ENCODE peak calls at places on chromosome 13, in four cellular contexts. R is NCI-H345; B is endothelial cell of umbilical vein; U is stimulated activated CD8-positive, alpha-beta memory T cell treated with anti-CD3 and anti-CD28 coated beads, Interleukin-15, amount 100 ng/mL, for 4 hours. P is an unnamed sample.

GRCh38 chr13:46679369-46680180 is 117.4 kb downstream of the ESD start:
- DNase-seq in R (no peak), B (no peak), U (no peak), P (no peak)

GRCh38 chr13:67148219-67148583 is 81.9 kb downstream of the PCDH9 start:
- DNase-seq in R (no peak), B (peak), U (no peak), P (no peak)

GRCh38 chr13:20960663-20961309 is 58.2 kb upstream of the XPO4 start:
- DNase-seq in R (peak), B (peak), U (no peak), P (no peak)

GRCh38 chr13:37870489-37870845 is 895 bp upstream of the TRPC4 start:
- DNase-seq in R (no peak), B (no peak), U (no peak), P (no peak)

GRCh38 chr13:33034897-33035296 is 18.7 kb downstream of the KL start:
- DNase-seq in R (no peak), B (no peak), U (no peak), P (no peak)

GRCh38 chr13:32311188-32311897 is 3.8 kb downstream of the ZAR1L start:
- DNase-seq in R (no peak), B (no peak), U (no peak), P (no peak)

GRCh38 chr13:46354143-46355087 is 32.6 kb downstream of the RUBCNL start:
- DNase-seq in R (no peak), B (peak), U (no peak), P (no peak)

GRCh38 chr13:99572921-99573320 is 71.6 kb downstream of the TM9SF2 start:
- DNase-seq in R (no peak), B (no peak), U (no peak), P (no peak)

GRCh38 chr13:100734194-100734720 is 59.7 kb upstream of the TMTC4 start:
- DNase-seq in R (no peak), B (no peak), U (no peak), P (no peak)

GRCh38 chr13:31093145-31093885 is 68.4 kb downstream of the HSPH1 start:
- DNase-seq in R (no peak), B (no peak), U (no peak), P (no peak)

GRCh38 chr13:39935155-39935554 is 279.7 kb downstream of the COG6 start:
- DNase-seq in R (no peak), B (no peak), U (no peak), P (no peak)

GRCh38 chr13:60959427-60959826 is 456.2 kb downstream of the PCDH20 start:
- DNase-seq in R (no peak), B (no peak), U (no peak), P (no peak)

GRCh38 chr13:35484384-35484783 is 7.9 kb upstream of the MAB21L1 start:
- DNase-seq in R (no peak), B (no peak), U (no peak), P (no peak)

GRCh38 chr13:110388141-110388943 is 81.3 kb downstream of the COL4A2 start:
- DNase-seq in R (no peak), B (no peak), U (no peak), P (no peak)

GRCh38 chr13:35857769-35858168 is 273.4 kb downstream of the DCLK1 start:
- DNase-seq in R (no peak), B (no peak), U (no peak), P (peak)

GRCh38 chr13:25455146-25455545 is 83.4 kb downstream of the ATP8A2 start:
- DNase-seq in R (peak), B (no peak), U (no peak), P (no peak)

GRCh38 chr13:110333837-110334236 is 26.8 kb downstream of the COL4A2 start:
- DNase-seq in R (no peak), B (no peak), U (no peak), P (no peak)

GRCh38 chr13:112968910-112969691 is at the start of gene MCF2L:
- DNase-seq in R (peak), B (peak), U (peak), P (peak)

GRCh38 chr13:98919566-98919965 is 58.3 kb downstream of the DOCK9 start:
- DNase-seq in R (no peak), B (no peak), U (no peak), P (no peak)

GRCh38 chr13:85503797-85504196 is 295.4 kb downstream of the SLITRK6 start:
- DNase-seq in R (no peak), B (no peak), U (no peak), P (no peak)

GRCh38 chr13:114148521-114148855 is 16.1 kb upstream of the RASA3 start:
- DNase-seq in R (no peak), B (no peak), U (peak), P (no peak)

GRCh38 chr13:60047943-60048342 is 115.8 kb downstream of the DIAPH3 start:
- DNase-seq in R (peak), B (no peak), U (no peak), P (no peak)

GRCh38 chr13:20503088-20504083 is 22.3 kb downstream of the CRYL1 start:
- DNase-seq in R (no peak), B (no peak), U (no peak), P (no peak)

GRCh38 chr13:35699805-35700204 is 223.3 kb upstream of the MAB21L1 start:
- DNase-seq in R (no peak), B (no peak), U (no peak), P (no peak)

GRCh38 chr13:94050039-94050438 is 429.4 kb downstream of the DCT start:
- DNase-seq in R (peak), B (no peak), U (no peak), P (no peak)

GRCh38 chr13:27379694-27380596 is 44.5 kb upstream of the GTF3A start:
- DNase-seq in R (no peak), B (peak), U (no peak), P (peak)

GRCh38 chr13:111115051-111115840 is at the start of gene ARHGEF7:
- DNase-seq in R (peak), B (no peak), U (no peak), P (peak)

P was measured in neuronal stem cell.